ENCODE peak calls at places on chromosome 18, in four cellular contexts. N is mucosa of descending colon, D is AG09309, L is AG04449. S is an unnamed sample.

GRCh38 chr18:55879331-55879730 is 291.3 kb upstream of the TCF4 start:
- DNase-seq in D (no peak), N (no peak), L (no peak), S (no peak)

GRCh38 chr18:71327443-71328120 is 1038.7 kb downstream of the SOCS6 start:
- DNase-seq in N (peak; percentile 3), L (no peak), D (no peak), S (no peak)

GRCh38 chr18:75173125-75173432 is 35.9 kb downstream of the PTGR3 start:
- DNase-seq in D (no peak), N (peak; percentile 28), L (no peak), S (no peak)

GRCh38 chr18:43211059-43211458 is 66.2 kb downstream of the SYT4 start:
- DNase-seq in D (no peak), N (no peak), L (no peak), S (no peak)

GRCh38 chr18:79803611-79804051 is 5.9 kb downstream of the KCNG2 start:
- DNase-seq in N (no peak), L (no peak), D (no peak), S (no peak)

GRCh38 chr18:43665239-43665788 is 388.0 kb upstream of the SYT4 start:
- DNase-seq in N (no peak), L (peak; percentile 72), D (peak; percentile 59), S (peak; percentile 59)

GRCh38 chr18:48036641-48037421 is 106.4 kb upstream of the SMAD2 start:
- DNase-seq in L (no peak), D (no peak), N (no peak), S (no peak)

GRCh38 chr18:59139291-59139614 is 431 bp upstream of the SEC11C start:
- DNase-seq in D (peak; percentile 18), L (peak; percentile 9), N (peak; percentile 95), S (no peak)

GRCh38 chr18:67731853-67732252 is 215.3 kb upstream of the DSEL start:
- DNase-seq in D (no peak), N (no peak), L (no peak), S (no peak)

GRCh38 chr18:3297025-3297984 is 35.4 kb downstream of the MYL12B start:
- DNase-seq in D (peak; percentile 20), N (peak; percentile 98), L (no peak), S (peak; percentile 93)

GRCh38 chr18:67318651-67319050 is 197.9 kb downstream of the DSEL start:
- DNase-seq in L (peak; percentile 45), D (peak; percentile 10), N (no peak), S (no peak)

GRCh38 chr18:54269924-54270844 is 867 bp downstream of the POLI start:
- DNase-seq in L (no peak), N (no peak), D (no peak), S (peak; percentile 20)

GRCh38 chr18:59202258-59202820 is 17.6 kb upstream of the GRP start:
- DNase-seq in N (no peak), L (no peak), D (no peak), S (no peak)

GRCh38 chr18:46630160-46630559 is 26.9 kb downstream of the LOXHD1 start:
- DNase-seq in D (no peak), N (no peak), L (no peak), S (peak; percentile 38)

GRCh38 chr18:79612291-79613108 is 67.1 kb upstream of the CTDP1 start:
- DNase-seq in L (no peak), N (no peak), D (no peak), S (no peak)

GRCh38 chr18:3529597-3529996 is 79.6 kb downstream of the TGIF1 start:
- DNase-seq in D (no peak), N (peak; percentile 42), L (no peak), S (no peak)

GRCh38 chr18:48310999-48311398 is 98.2 kb downstream of the ZBTB7C start:
- DNase-seq in L (no peak), D (no peak), N (no peak), S (no peak)

GRCh38 chr18:24878289-24878688 is 417.9 kb downstream of the HRH4 start:
- DNase-seq in L (peak; percentile 14), D (peak; percentile 37), N (peak; percentile 70), S (no peak)

GRCh38 chr18:318791-319291 is 51.0 kb upstream of the THOC1 start:
- DNase-seq in D (no peak), L (no peak), N (no peak), S (no peak)

GRCh38 chr18:79211844-79212243 is 142.7 kb downstream of the ATP9B start:
- DNase-seq in L (no peak), D (no peak), N (no peak), S (no peak)

GRCh38 chr18:50560681-50561629 is 1.1 kb downstream of the MAPK4 start:
- DNase-seq in D (no peak), N (peak; percentile 9), L (no peak), S (no peak)

GRCh38 chr18:37674570-37674969 is 109.0 kb upstream of the CELF4 start:
- DNase-seq in N (no peak), D (no peak), L (no peak), S (no peak)

GRCh38 chr18:63346031-63346430 is 21.0 kb downstream of the KDSR start:
- DNase-seq in N (no peak), D (no peak), L (no peak), S (no peak)

GRCh38 chr18:30522288-30522929 is 520.1 kb downstream of the DSC3 start:
- DNase-seq in N (no peak), L (no peak), D (no peak), S (no peak)

GRCh38 chr18:59719533-59720325 is 22.5 kb upstream of the CCBE1 start:
- DNase-seq in N (no peak), D (peak; percentile 61), L (peak; percentile 85), S (no peak)

GRCh38 chr18:11849845-11850747 is 1.1 kb upstream of the CHMP1B start:
- DNase-seq in N (peak; percentile 56), L (peak; percentile 77), D (peak; percentile 57), S (peak; percentile 67)

GRCh38 chr18:51342815-51343214 is 145.3 kb upstream of the MEX3C start:
- DNase-seq in N (peak; percentile 2), D (no peak), L (no peak), S (peak; percentile 10)

GRCh38 chr18:79496978-79497637 is 101.4 kb downstream of the NFATC1 start:
- DNase-seq in L (no peak), D (no peak), N (peak; percentile 35), S (peak; percentile 67)

GRCh38 chr18:79950440-79951341 is 762 bp downstream of the SLC66A2 start:
- DNase-seq in L (no peak), N (peak; percentile 63), D (no peak), S (no peak)

GRCh38 chr18:58635891-58636290 is 7.0 kb upstream of the ALPK2 start:
- DNase-seq in N (no peak), L (no peak), D (peak; percentile 45), S (peak; percentile 38)

GRCh38 chr18:3148930-3149535 is 70.7 kb downstream of the MYOM1 start:
- DNase-seq in L (no peak), N (no peak), D (peak; percentile 8), S (no peak)

GRCh38 chr18:44075038-44075437 is 605.6 kb upstream of the SETBP1 start:
- DNase-seq in D (no peak), L (no peak), N (no peak), S (no peak)

GRCh38 chr18:59381949-59382348 is 22.9 kb upstream of the LMAN1 start:
- DNase-seq in N (no peak), D (no peak), L (no peak), S (no peak)

GRCh38 chr18:58505181-58505580 is 123.7 kb downstream of the ALPK2 start:
- DNase-seq in D (no peak), N (no peak), L (no peak), S (no peak)

GRCh38 chr18:31617029-31617717 is 25.5 kb downstream of the TTR start:
- DNase-seq in D (no peak), L (no peak), N (no peak), S (no peak)

GRCh38 chr18:73684651-73685050 is 463.0 kb downstream of the FBXO15 start:
- DNase-seq in N (no peak), D (no peak), L (no peak), S (no peak)

GRCh38 chr18:43590182-43590903 is 313.1 kb upstream of the SYT4 start:
- DNase-seq in N (peak; percentile 7), L (no peak), D (no peak), S (no peak)

GRCh38 chr18:44681039-44681595 is 429 bp downstream of the SETBP1 start:
- DNase-seq in N (no peak), L (no peak), D (no peak), S (no peak)

GRCh38 chr18:52936931-52937330 is 596.9 kb downstream of the DCC start:
- DNase-seq in D (no peak), N (no peak), L (peak; percentile 38), S (no peak)

GRCh38 chr18:63979409-63979908 is 9.6 kb downstream of the SERPINB8 start:
- DNase-seq in N (peak; percentile 78), D (no peak), L (no peak), S (peak; percentile 52)

GRCh38 chr18:76496200-76496890 is 1.3 kb upstream of the ZNF516 start:
- DNase-seq in L (no peak), D (no peak), N (peak; percentile 62), S (no peak)

GRCh38 chr18:76494541-76495403 is at the start of gene ZNF516:
- DNase-seq in D (no peak), N (peak; percentile 57), L (no peak), S (no peak)

GRCh38 chr18:76494181-76494540 is 881 bp downstream of the ZNF516 start:
- DNase-seq in L (no peak), N (peak; percentile 58), D (no peak), S (no peak)

GRCh38 chr18:76493213-76494107 is 1.6 kb downstream of the ZNF516 start:
- DNase-seq in L (no peak), D (no peak), N (peak; percentile 35), S (no peak)

GRCh38 chr18:76495435-76496199 is 575 bp upstream of the ZNF516 start:
- DNase-seq in L (no peak), D (no peak), N (peak; percentile 61), S (no peak)
- H3K4me3 ChIP-seq in L (peak overlapping the region; percentile 78), D (peak overlapping the region; percentile 65), N (peak overlapping the region; percentile 24), S (peak overlapping the region; percentile 77)

GRCh38 chr18:57437433-57437781 is 2.2 kb downstream of the ONECUT2 start:
- DNase-seq in L (no peak), D (no peak), N (no peak), S (no peak)
- H3K4me3 ChIP-seq in L (no peak overlapping the region), D (peak overlapping the region; percentile 4), N (no peak overlapping the region), S (no peak overlapping the region)

GRCh38 chr18:23237524-23238151 is 102.4 kb downstream of the CABLES1 start:
- DNase-seq in N (peak; percentile 51), L (no peak), D (no peak), S (no peak)
- H3K4me3 ChIP-seq in N (no peak overlapping the region), L (no peak overlapping the region), D (peak overlapping the region; percentile 27), S (no peak overlapping the region)

DNA sequence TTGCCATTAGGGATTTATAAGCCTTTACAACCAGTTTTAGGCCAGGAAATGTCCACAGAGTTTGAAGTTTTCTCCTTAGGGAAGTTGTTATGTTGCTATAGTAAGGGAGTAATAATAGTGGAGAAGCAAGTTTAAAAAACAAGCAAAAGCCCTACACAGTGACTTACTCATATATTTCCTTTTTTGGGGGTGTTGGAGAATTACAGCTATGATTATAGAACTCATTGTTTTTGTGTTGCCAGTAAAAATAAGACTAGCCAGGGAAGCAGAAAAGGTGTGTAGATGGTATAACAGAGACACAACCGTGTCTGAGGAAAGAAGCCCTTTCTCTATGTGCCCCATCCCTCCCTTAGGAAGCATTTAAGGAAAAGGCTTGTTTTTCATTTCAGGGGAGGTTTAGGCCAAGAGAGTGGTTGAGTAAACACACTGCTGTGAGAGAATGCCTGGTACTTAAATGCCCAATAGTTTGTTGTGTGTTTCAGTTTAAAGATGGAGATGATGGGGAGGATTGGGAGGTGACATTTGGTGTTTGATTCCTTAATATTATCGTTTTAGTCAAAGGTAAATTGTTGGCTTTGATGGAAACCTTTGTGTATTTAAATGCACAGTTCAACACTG is 2.4 kb downstream of the VAPA start:
- DNase-seq in L (no peak), N (no peak), D (no peak), S (no peak)
- H3K4me3 ChIP-seq in L (peak overlapping the region; percentile 93), N (no peak overlapping the region), D (peak overlapping the region; percentile 91), S (peak overlapping the region; percentile 83)